ENCODE peak calls at places on chromosomes 3 and 15, in four cellular contexts. One of them, this sample, is unnamed.

GRCh38 chr3:8453153-8453552 is 48.5 kb upstream of the LMCD1 start:
- DNase-seq in right lobe of liver: no peak
- DNase-seq in AG09309: no peak
- DNase-seq in AG04450: no peak
- DNase-seq in this sample: no peak

GRCh38 chr3:10228248-10228950 is 19.9 kb upstream of the TATDN2 start:
- DNase-seq in right lobe of liver: no peak
- DNase-seq in AG09309: no peak
- DNase-seq in AG04450: no peak
- DNase-seq in this sample: no peak

GRCh38 chr3:23886311-23886710 is 30.5 kb downstream of the NKIRAS1 start:
- DNase-seq in right lobe of liver: no peak
- DNase-seq in AG09309: no peak
- DNase-seq in AG04450: no peak
- DNase-seq in this sample: no peak

GRCh38 chr3:43766672-43767465 is 76.1 kb downstream of the ABHD5 start:
- DNase-seq in right lobe of liver: no peak
- DNase-seq in AG09309: no peak
- DNase-seq in AG04450: no peak
- DNase-seq in this sample: peak; percentile 76

GRCh38 chr15:100919481-100920405 is 586 bp downstream of the LRRK1 start:
- DNase-seq in right lobe of liver: peak; percentile 61
- DNase-seq in AG09309: no peak
- DNase-seq in AG04450: no peak
- DNase-seq in this sample: no peak

GRCh38 chr3:109713288-109713687 is 375.9 kb upstream of the DPPA4 start:
- DNase-seq in right lobe of liver: no peak
- DNase-seq in AG09309: no peak
- DNase-seq in AG04450: no peak
- DNase-seq in this sample: no peak

GRCh38 chr3:127853681-127854080 is 31.4 kb upstream of the MGLL start:
- DNase-seq in right lobe of liver: no peak
- DNase-seq in AG09309: no peak
- DNase-seq in AG04450: no peak
- DNase-seq in this sample: no peak

GRCh38 chr15:80459380-80459779 is 55.2 kb downstream of the ARNT2 start:
- DNase-seq in right lobe of liver: no peak
- DNase-seq in AG09309: no peak
- DNase-seq in AG04450: no peak
- DNase-seq in this sample: no peak

GRCh38 chr3:47578119-47578630 is 490 bp downstream of the CSPG5 start:
- DNase-seq in right lobe of liver: peak; percentile 58
- DNase-seq in AG09309: no peak
- DNase-seq in AG04450: no peak
- DNase-seq in this sample: no peak

GRCh38 chr3:127738192-127738840 is 65.6 kb downstream of the ABTB1 start:
- DNase-seq in right lobe of liver: no peak
- DNase-seq in AG09309: no peak
- DNase-seq in AG04450: no peak
- DNase-seq in this sample: no peak

GRCh38 chr15:39843561-39843960 is 60.9 kb upstream of the FSIP1 start:
- DNase-seq in right lobe of liver: no peak
- DNase-seq in AG09309: no peak
- DNase-seq in AG04450: no peak
- DNase-seq in this sample: no peak

GRCh38 chr15:58383876-58384275 is 47.9 kb upstream of the LIPC start:
- DNase-seq in right lobe of liver: no peak
- DNase-seq in AG09309: no peak
- DNase-seq in AG04450: no peak
- DNase-seq in this sample: no peak

GRCh38 chr3:189588818-189589569 is 42.2 kb upstream of the TP63 start:
- DNase-seq in right lobe of liver: no peak
- DNase-seq in AG09309: no peak
- DNase-seq in AG04450: no peak
- DNase-seq in this sample: no peak

GRCh38 chr3:105878061-105878460 is 9.2 kb upstream of the CBLB start:
- DNase-seq in right lobe of liver: no peak
- DNase-seq in AG09309: no peak
- DNase-seq in AG04450: no peak
- DNase-seq in this sample: peak; percentile 35

GRCh38 chr3:159674583-159674982 is 314.1 kb upstream of the IL12A start:
- DNase-seq in right lobe of liver: no peak
- DNase-seq in AG09309: no peak
- DNase-seq in AG04450: no peak
- DNase-seq in this sample: no peak

GRCh38 chr15:101156509-101157159 is 95.2 kb downstream of the CHSY1 start:
- DNase-seq in right lobe of liver: no peak
- DNase-seq in AG09309: peak; percentile 59
- DNase-seq in AG04450: no peak
- DNase-seq in this sample: no peak

GRCh38 chr3:16392733-16393132 is 120.8 kb downstream of the RFTN1 start:
- DNase-seq in right lobe of liver: no peak
- DNase-seq in AG09309: no peak
- DNase-seq in AG04450: peak; percentile 53
- DNase-seq in this sample: no peak

GRCh38 chr3:126340081-126340511 is 17.1 kb downstream of the KLF15 start:
- DNase-seq in right lobe of liver: peak; percentile 62
- DNase-seq in AG09309: no peak
- DNase-seq in AG04450: no peak
- DNase-seq in this sample: no peak

GRCh38 chr15:45703670-45704328 is 69.0 kb downstream of the SQOR start:
- DNase-seq in right lobe of liver: no peak
- DNase-seq in AG09309: no peak
- DNase-seq in AG04450: no peak
- DNase-seq in this sample: no peak

GRCh38 chr3:113898892-113899291 is 48.9 kb upstream of the ZDHHC23 start:
- DNase-seq in right lobe of liver: no peak
- DNase-seq in AG09309: peak; percentile 28
- DNase-seq in AG04450: no peak
- DNase-seq in this sample: no peak

GRCh38 chr3:22176911-22177310 is 425.9 kb upstream of the ZNF385D start:
- DNase-seq in right lobe of liver: no peak
- DNase-seq in AG09309: no peak
- DNase-seq in AG04450: no peak
- DNase-seq in this sample: no peak

GRCh38 chr15:64844576-64845140 is 2.9 kb downstream of the PLEKHO2 start:
- DNase-seq in right lobe of liver: no peak
- DNase-seq in AG09309: no peak
- DNase-seq in AG04450: no peak
- DNase-seq in this sample: no peak

GRCh38 chr3:133572158-133573053 is 1.1 kb upstream of the CDV3 start:
- DNase-seq in right lobe of liver: no peak
- DNase-seq in AG09309: no peak
- DNase-seq in AG04450: no peak
- DNase-seq in this sample: no peak

GRCh38 chr3:127422663-127423375 is 135.0 kb upstream of the PRR20G start:
- DNase-seq in right lobe of liver: no peak
- DNase-seq in AG09309: no peak
- DNase-seq in AG04450: no peak
- DNase-seq in this sample: no peak

GRCh38 chr3:192812736-192813383 is 85.5 kb upstream of the FGF12 start:
- DNase-seq in right lobe of liver: no peak
- DNase-seq in AG09309: peak; percentile 43
- DNase-seq in AG04450: no peak
- DNase-seq in this sample: no peak

GRCh38 chr3:12831582-12831866 is 9.8 kb downstream of the RPL32 start:
- DNase-seq in right lobe of liver: no peak
- DNase-seq in AG09309: no peak
- DNase-seq in AG04450: no peak
- DNase-seq in this sample: no peak

GRCh38 chr3:12829886-12830784 is 11.2 kb downstream of the RPL32 start:
- DNase-seq in right lobe of liver: no peak
- DNase-seq in AG09309: no peak
- DNase-seq in AG04450: no peak
- DNase-seq in this sample: no peak

GRCh38 chr3:12829404-12829803 is 12.0 kb downstream of the RPL32 start:
- DNase-seq in right lobe of liver: no peak
- DNase-seq in AG09309: no peak
- DNase-seq in AG04450: no peak
- DNase-seq in this sample: no peak

GRCh38 chr3:12832350-12833225 is 8.8 kb downstream of the RPL32 start:
- DNase-seq in right lobe of liver: no peak
- DNase-seq in AG09309: no peak
- DNase-seq in AG04450: no peak
- DNase-seq in this sample: no peak

DNA sequence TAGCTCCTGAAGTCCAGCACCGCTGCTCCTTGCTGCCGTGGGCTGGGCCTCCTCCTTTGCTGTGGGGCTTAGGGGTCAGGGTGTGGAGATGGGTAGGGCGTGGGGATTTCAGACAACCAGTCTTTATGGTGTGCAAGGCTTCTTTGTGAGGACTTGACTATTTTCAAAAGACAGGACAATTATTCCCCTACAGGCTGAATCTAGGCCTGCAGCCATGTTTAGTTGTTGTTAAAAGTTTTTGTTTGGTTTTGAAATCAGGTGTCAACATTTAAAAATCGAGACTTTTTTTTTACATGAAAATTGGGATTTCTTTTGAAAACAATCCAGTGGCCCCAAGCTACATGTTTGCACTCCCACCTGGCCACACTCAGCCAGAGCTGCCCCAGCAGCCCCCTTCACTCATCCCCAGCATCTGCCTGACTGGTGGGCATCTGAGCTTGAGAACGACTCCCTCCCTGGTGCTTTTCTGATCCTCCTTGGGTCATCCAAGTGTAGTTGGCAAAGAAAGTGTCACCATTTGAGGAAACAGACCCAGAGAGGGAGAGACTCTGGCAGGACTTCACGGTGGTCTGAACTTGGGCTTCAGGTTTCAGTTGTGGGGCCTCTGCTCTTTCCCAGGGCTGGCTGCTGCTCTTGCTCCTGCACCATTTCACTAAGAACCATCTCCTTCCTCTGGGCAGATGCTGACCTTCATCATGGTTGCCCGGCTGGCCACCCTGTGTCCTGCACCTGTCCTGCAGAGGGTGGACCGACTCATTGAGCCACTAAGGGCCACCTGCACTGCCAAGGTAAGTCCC is 10.4 kb downstream of the RPL32 start:
- DNase-seq in right lobe of liver: no peak
- DNase-seq in AG09309: no peak
- DNase-seq in AG04450: no peak
- DNase-seq in this sample: no peak
- TF ChIP-seq CTCF in right lobe of liver: no peak
- TF ChIP-seq CTCF in AG09309: peak; percentile 11
- TF ChIP-seq CTCF in AG04450: peak; percentile 34
- TF ChIP-seq CTCF in this sample: peak; percentile 16

GRCh38 chr3:149511040-149511626 is 36.6 kb downstream of the TM4SF4 start:
- DNase-seq in right lobe of liver: no peak
- DNase-seq in AG09309: no peak
- DNase-seq in AG04450: no peak
- DNase-seq in this sample: no peak
- TF ChIP-seq CTCF in right lobe of liver: no peak
- TF ChIP-seq CTCF in AG09309: no peak
- TF ChIP-seq CTCF in AG04450: no peak
- TF ChIP-seq CTCF in this sample: no peak

DNA sequence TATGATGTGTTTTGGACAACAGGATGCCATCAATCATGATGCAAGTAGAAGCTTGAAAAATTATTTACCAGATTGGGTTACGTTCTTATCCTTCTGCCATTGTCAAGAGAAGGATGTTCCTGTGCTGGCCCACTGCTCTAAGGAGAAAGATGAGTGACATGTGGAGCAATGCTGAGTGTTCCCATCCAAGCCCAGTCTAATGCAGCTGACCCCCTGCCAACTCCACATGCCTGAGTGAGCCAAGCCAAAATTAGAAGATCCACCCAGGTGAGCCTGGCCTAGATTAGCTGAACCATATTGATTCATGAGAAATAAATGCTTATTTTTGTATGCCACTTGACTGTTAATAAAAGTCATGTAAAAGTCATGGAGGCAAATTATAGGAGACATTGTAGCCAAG is 446.5 kb downstream of the CNTN3 start:
- DNase-seq in right lobe of liver: no peak
- DNase-seq in AG09309: no peak
- DNase-seq in AG04450: no peak
- DNase-seq in this sample: no peak
- TF ChIP-seq CTCF in right lobe of liver: no peak
- TF ChIP-seq CTCF in AG09309: no peak
- TF ChIP-seq CTCF in AG04450: no peak
- TF ChIP-seq CTCF in this sample: no peak

DNA sequence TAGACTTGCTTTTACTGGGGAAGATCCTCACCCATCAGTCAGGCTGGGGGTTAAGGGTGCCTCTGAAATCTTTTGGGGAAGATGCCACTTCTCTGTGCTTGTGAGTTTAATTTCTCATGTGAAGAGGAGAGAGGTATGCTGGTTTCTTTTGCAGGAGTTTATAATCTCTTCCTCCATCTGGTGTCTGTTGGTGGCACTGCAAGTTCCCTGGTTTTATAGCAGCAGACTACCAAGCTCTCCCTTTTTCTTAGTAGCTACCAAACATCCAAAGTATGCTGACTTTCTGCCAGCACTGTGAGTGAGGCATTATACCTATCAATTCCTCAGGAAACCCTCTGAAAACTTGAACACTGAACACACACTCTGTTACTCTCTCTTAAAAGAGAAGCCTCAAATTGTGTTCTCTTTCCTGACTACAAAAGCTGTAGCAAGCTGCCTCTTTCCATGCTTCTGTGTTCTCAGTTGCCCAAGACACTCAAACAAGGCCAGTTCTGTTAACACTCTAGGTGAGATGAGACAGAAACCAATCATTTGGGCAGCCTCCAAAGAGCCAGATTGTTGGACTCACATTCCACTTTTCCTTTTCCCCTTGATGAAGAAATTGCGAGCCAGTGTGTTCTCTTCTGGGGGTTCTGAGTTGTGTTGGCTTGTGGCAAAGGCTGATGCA is 299.5 kb downstream of the GAP43 start:
- DNase-seq in right lobe of liver: no peak
- DNase-seq in AG09309: peak; percentile 4
- DNase-seq in AG04450: peak; percentile 10
- DNase-seq in this sample: no peak
- TF ChIP-seq CTCF in right lobe of liver: no peak
- TF ChIP-seq CTCF in AG09309: peak; percentile 57
- TF ChIP-seq CTCF in AG04450: peak; percentile 73
- TF ChIP-seq CTCF in this sample: peak; percentile 77

DNA sequence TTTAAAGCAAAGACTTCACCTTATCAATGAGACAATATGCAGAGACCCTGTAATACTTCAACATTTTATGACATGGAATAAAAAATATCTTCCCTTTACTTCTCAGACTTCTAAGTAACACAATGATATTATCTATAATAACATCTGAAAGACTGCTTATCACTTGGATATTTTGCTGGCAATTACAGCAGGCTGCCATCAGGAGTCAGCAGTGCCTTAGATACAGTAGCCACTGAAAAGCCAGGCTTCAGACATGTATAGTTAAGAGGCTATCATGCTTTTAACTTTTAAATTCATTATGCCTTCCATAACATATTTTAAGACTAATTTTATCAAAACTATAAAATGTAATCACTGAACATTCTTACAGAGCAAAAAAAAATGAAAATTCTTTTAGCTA is 227.5 kb downstream of the NEK10 start:
- DNase-seq in right lobe of liver: no peak
- DNase-seq in AG09309: no peak
- DNase-seq in AG04450: no peak
- DNase-seq in this sample: no peak
- TF ChIP-seq CTCF in right lobe of liver: no peak
- TF ChIP-seq CTCF in AG09309: peak; percentile 10
- TF ChIP-seq CTCF in AG04450: no peak
- TF ChIP-seq CTCF in this sample: peak; percentile 33

This sample was measured in epithelial cell of proximal tubule.